ENCODE peak calls at places on chromosomes 4 and X, in ten cellular contexts. S, W, U, Q, O, R, D, N, X and T are unnamed samples.

GRCh38 chr4:55553442-55553841 is 6.7 kb upstream of the CLOCK start:
- DNase-seq in U (peak), W (no peak), S (no peak), Q (no peak), O (no peak), X (peak), R (no peak), N (no peak), D (peak), T (peak)

GRCh38 chr4:52052475-52052780 is 1.3 kb downstream of the SPATA18 start:
- DNase-seq in U (no peak), N (peak), D (no peak), O (no peak), W (no peak), X (no peak), R (no peak), S (peak), Q (no peak), T (no peak)

GRCh38 chr4:10088135-10089010 is 28.2 kb downstream of the WDR1 start:
- DNase-seq in D (no peak), N (no peak), X (peak), R (no peak), O (no peak), W (no peak), U (no peak), S (no peak), Q (no peak), T (no peak)

GRCh38 chr4:10013722-10014121 is 7.6 kb downstream of the SLC2A9 start:
- DNase-seq in Q (no peak), U (peak), N (peak), R (no peak), S (no peak), W (peak), D (peak), O (no peak), X (peak), T (no peak)

GRCh38 chr4:59247032-59247431 is 1953.1 kb upstream of the ADGRL3 start:
- DNase-seq in U (no peak), O (no peak), N (peak), R (no peak), W (peak), D (no peak), Q (no peak), X (no peak), S (peak), T (peak)

GRCh38 chr4:48290146-48290772 is 20.6 kb upstream of the TEC start:
- DNase-seq in O (no peak), D (no peak), U (peak), N (peak), W (peak), R (no peak), X (no peak), S (no peak), Q (no peak), T (peak)

GRCh38 chrX:153723351-153724251 is 586 bp downstream of the BCAP31 start:
- DNase-seq in X (peak), W (peak), N (peak), S (no peak), D (peak), Q (peak), R (no peak), U (peak), O (peak), T (no peak)

GRCh38 chrX:111869639-111870034 is 6.3 kb upstream of the TRPC5OS start:
- DNase-seq in R (no peak), U (peak), X (no peak), N (peak), D (no peak), S (peak), W (peak), O (peak), Q (no peak), T (peak)

GRCh38 chr4:103915224-103915869 is 195.6 kb upstream of the TACR3 start:
- DNase-seq in Q (no peak), W (peak), X (no peak), R (no peak), U (peak), O (no peak), N (peak), S (peak), D (no peak), T (peak)

GRCh38 chr4:7806080-7806630 is 133.5 kb downstream of the AFAP1 start:
- DNase-seq in U (no peak), N (no peak), W (no peak), Q (no peak), D (peak), R (peak), O (no peak), S (peak), X (peak), T (no peak)

GRCh38 chr4:6779667-6780565 is 2.6 kb upstream of the KIAA0232 start:
- DNase-seq in U (peak), D (peak), N (no peak), X (no peak), O (no peak), Q (no peak), W (no peak), S (peak), R (peak), T (no peak)

GRCh38 chr4:600850-601515 is 24.4 kb upstream of the PDE6B start:
- DNase-seq in O (no peak), W (no peak), Q (no peak), U (no peak), R (no peak), D (no peak), X (no peak), S (no peak), N (no peak), T (no peak)

GRCh38 chrX:47958943-47959342 is 44.8 kb downstream of the ZNF182 start:
- DNase-seq in R (no peak), Q (no peak), D (no peak), O (no peak), N (peak), U (peak), S (no peak), W (no peak), X (no peak), T (no peak)

GRCh38 chr4:21765810-21766407 is 182.7 kb downstream of the KCNIP4 start:
- DNase-seq in R (peak), U (peak), S (peak), O (no peak), W (peak), Q (no peak), D (peak), N (peak), X (no peak), T (peak)